ENCODE peak calls at places on chromosome 17, in five cellular contexts. C is endodermal cell, B is tibial artery, I is thyroid gland, Y is heart right ventricle. W is an unnamed sample.

GRCh38 chr17:6752068-6752909 is 3.6 kb upstream of the XAF1 start:
- DNase-seq in C (peak; percentile 51), B (peak; percentile 81), I (peak; percentile 9), Y (peak; percentile 56), W (no peak)

GRCh38 chr17:74759243-74759801 is 10.9 kb downstream of the NHERF1 start:
- DNase-seq in C (peak; percentile 73), B (no peak), I (no peak), Y (no peak), W (no peak)

GRCh38 chr17:65674246-65675045 is 113.0 kb upstream of the AXIN2 start:
- DNase-seq in C (no peak), B (no peak), I (peak; percentile 13), Y (no peak), W (peak; percentile 78)

GRCh38 chr17:81432873-81433451 is 37.7 kb downstream of the BAHCC1 start:
- DNase-seq in C (no peak), B (no peak), I (peak; percentile 96), Y (no peak), W (peak; percentile 91)

GRCh38 chr17:83064021-83064731 is 15.2 kb upstream of the METRNL start:
- DNase-seq in C (peak; percentile 36), B (peak; percentile 12), I (peak; percentile 45), Y (no peak), W (no peak)

GRCh38 chr17:82871056-82871775 is 31.4 kb upstream of the ZNF750 start:
- DNase-seq in C (no peak), B (no peak), I (peak; percentile 51), Y (peak; percentile 46), W (no peak)

GRCh38 chr17:10198509-10199249 is at the start of gene GAS7:
- DNase-seq in C (peak; percentile 96), B (peak; percentile 76), I (peak; percentile 33), Y (peak; percentile 74), W (no peak)

GRCh38 chr17:36092228-36092627 is 2.3 kb upstream of the CCL3 start:
- DNase-seq in C (no peak), B (no peak), I (no peak), Y (no peak), W (no peak)

DNA sequence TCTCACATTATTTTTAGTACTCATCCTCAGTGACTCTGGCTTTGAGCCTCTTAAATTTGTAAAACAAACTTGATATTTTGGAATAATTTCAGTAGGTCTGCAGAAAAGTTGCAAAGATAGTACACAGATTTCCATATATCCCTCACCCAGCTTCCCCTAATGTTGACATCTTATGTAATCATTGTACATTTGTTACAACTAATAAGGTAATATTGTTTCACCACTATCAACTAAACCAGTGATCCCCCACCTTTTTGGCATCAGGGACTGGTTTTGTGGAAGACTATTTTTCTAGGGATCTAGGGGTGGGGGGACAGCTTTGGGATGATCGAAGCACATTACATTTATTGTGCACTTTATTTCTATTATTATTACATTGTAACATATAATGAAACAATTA is 391.2 kb downstream of the CA10 start:
- DNase-seq in C (no peak), B (no peak), I (no peak), Y (no peak), W (no peak)
- TF ChIP-seq CTCF in C (no peak), B (no peak), I (no peak), Y (no peak), W (no peak)

GRCh38 chr17:44005865-44006580 is 1.6 kb downstream of the NAGS start:
- DNase-seq in C (peak; percentile 95), B (no peak), I (peak; percentile 86), Y (no peak), W (no peak)
- TF ChIP-seq CTCF in C (peak; percentile 67), B (no peak), I (no peak), Y (no peak), W (no peak)

GRCh38 chr17:18084256-18084655 is 3.5 kb upstream of the DRG2 start:
- DNase-seq in C (no peak), B (no peak), I (no peak), Y (no peak), W (no peak)

GRCh38 chr17:18093616-18094408 is 6.1 kb downstream of the DRG2 start:
- DNase-seq in C (peak; percentile 79), B (peak; percentile 40), I (peak; percentile 46), Y (peak; percentile 50), W (peak; percentile 8)

GRCh38 chr17:18089613-18090012 is 1.9 kb downstream of the DRG2 start:
- DNase-seq in C (no peak), B (no peak), I (no peak), Y (no peak), W (no peak)

DNA sequence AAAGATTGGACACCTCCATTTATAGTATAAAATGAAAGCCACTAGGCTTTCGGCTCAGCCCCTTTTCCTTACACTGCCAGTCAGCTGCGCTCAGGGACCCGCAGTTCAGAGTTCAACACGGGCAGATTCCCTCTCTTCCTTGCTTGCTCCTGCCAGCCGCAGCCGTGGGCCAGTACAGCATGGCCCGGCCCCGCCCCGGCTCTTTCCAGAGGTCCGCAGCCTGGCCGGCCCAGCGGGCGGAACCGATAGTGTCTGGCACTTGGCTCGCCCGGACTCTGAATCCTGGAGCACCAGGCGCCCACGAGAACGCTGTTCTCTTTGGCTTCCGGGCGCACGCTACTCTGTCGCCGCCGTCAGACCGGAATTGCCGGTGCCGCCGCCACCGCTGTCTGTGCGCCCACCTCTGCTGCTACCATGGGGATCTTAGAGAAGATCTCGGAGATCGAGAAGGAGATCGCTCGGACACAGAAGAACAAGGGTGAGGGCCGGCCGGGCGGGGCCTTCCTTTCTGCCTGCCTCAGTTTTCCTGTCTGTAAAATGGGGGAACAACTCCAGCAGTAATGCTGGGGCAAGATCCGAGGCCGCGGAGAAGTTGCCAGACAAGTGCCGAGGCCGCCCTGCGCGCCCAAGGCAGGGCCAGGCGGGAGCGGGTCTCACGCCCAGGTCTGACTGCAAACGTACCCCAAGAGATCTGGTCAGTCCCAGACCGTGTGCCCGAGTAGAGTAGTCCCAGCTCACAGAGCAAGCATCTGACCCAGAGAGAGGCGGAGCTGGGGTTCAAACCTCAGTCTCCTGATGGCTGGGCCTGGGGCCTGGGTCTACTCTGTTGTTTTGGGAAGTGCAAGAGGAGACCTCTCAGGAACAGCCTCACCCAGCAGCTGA is at the start of gene DRG2:
- DNase-seq in C (peak; percentile 99), B (peak; percentile 94), I (peak; percentile 93), Y (peak; percentile 91), W (peak; percentile 76)
- TF ChIP-seq CTCF in C (no peak), B (no peak), I (no peak), Y (no peak), W (no peak)

DNA sequence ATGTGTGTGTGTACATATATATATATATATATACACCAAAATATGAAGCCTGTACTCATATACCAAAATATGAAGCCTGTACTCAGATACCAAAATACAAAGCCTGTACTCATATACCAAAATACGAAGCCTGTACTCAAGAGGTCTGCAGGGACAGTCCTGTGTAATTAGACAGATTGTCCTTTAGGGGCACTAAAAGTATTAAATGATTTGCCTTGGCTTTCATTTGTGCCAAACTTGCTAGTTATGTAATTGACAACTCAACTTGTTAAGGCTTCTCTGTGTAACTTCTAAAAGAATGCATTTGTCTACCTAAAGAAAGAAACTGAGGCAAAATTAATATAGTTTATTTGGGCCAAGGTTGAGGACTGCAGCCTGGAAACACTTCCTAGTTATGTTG is 30.8 kb upstream of the DHX40 start:
- DNase-seq in C (no peak), B (no peak), I (no peak), Y (no peak), W (no peak)
- TF ChIP-seq CTCF in C (peak; percentile 60), B (no peak), I (peak; percentile 43), Y (no peak), W (peak; percentile 10)

GRCh38 chr17:21089933-21090888 is 36.6 kb upstream of the DHRS7B start:
- DNase-seq in C (no peak), B (no peak), I (no peak), Y (no peak), W (no peak)

GRCh38 chr17:21089145-21089544 is 37.6 kb upstream of the DHRS7B start:
- DNase-seq in C (no peak), B (no peak), I (no peak), Y (no peak), W (no peak)

GRCh38 chr17:21094298-21094704 is 32.5 kb upstream of the DHRS7B start:
- DNase-seq in C (no peak), B (no peak), I (no peak), Y (no peak), W (no peak)

GRCh38 chr17:21095735-21096134 is 31.0 kb upstream of the DHRS7B start:
- DNase-seq in C (peak; percentile 67), B (no peak), I (no peak), Y (no peak), W (no peak)

GRCh38 chr17:21090889-21091618 is 35.7 kb upstream of the DHRS7B start:
- DNase-seq in C (no peak), B (no peak), I (no peak), Y (no peak), W (no peak)
- TF ChIP-seq CTCF in C (peak; percentile 38), B (no peak), I (no peak), Y (no peak), W (no peak)

DNA sequence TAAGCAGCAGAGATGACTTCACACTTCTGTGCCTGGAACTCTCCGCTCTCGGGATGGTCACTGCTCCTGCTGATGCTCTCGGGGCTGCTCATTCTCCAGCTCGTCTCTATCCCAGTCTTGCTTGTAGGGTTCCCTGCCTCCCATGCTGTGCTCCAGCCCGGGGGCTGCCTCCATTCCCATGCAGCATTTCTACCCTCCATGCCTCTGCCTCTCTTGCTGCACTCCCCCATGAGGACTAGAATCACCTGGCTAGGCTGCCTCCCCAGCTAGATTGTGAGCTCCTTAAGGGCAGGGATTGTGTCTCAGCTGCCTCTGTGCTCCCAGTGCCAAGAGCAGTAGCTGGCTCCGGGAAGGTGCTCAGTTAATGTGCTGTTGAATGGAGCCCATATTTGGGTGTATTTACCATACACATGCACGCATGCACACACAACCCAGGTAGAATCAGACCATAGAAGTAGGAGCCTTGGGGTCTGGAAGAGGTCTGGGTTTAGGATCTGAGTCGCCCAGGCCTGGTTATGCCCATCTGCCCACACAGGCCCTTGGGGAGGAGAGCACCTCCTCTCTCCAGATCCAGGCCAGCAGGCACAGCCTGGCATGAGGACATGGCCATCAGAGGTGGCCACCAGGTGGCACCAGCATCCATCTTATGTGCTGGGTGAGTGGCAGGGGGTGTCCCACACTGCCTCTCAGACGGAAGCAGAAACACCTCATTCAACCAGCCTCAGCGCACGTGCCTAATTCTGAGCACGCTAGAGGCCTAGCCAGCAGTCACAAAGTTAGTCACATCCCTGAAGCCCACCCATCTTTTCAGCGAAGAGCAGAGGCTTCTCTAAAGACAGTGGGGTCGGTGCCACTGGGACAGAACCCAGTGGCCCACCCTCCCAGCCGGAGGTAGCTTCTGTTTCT is 9.3 kb downstream of the GIT1 start:
- DNase-seq in C (peak; percentile 97), B (peak; percentile 89), I (peak; percentile 90), Y (peak; percentile 81), W (peak; percentile 54)
- TF ChIP-seq CTCF in C (peak; percentile 88), B (peak; percentile 91), I (peak; percentile 91), Y (peak; percentile 85), W (peak; percentile 98)

GRCh38 chr17:18185391-18185790 is 1.8 kb downstream of the ALKBH5 start:
- DNase-seq in C (no peak), B (no peak), I (peak; percentile 27), Y (no peak), W (no peak)
- TF ChIP-seq CTCF in C (no peak), B (no peak), I (no peak), Y (no peak), W (no peak)